ENCODE peak calls at places on chromosome X, in four cellular contexts. A is activated CD4-positive, alpha-beta T cell treated with anti-CD3 and anti-CD28 coated beads, Interleukin-2, amount 10 ng/mL, durations not matched to agents 7 days and 5 days; E is left lung; K is Calu3. F is an unnamed sample.

GRCh38 chrX:1140236-1140681 is 72.2 kb downstream of the CRLF2 start:
- DNase-seq in K (no peak), E (no peak), A (no peak), F (no peak)

GRCh38 chrX:79182616-79183015 is 38.1 kb downstream of the GPR174 start:
- DNase-seq in E (no peak), A (no peak), K (no peak), F (no peak)

GRCh38 chrX:139446832-139447231 is 83.7 kb upstream of the F9 start:
- DNase-seq in K (no peak), A (no peak), E (peak), F (no peak)

GRCh38 chrX:21802054-21802660 is 37.3 kb upstream of the MBTPS2 start:
- DNase-seq in E (no peak), K (no peak), A (no peak), F (no peak)

GRCh38 chrX:107445146-107445545 is 4.3 kb upstream of the FRMPD3 start:
- DNase-seq in A (no peak), K (no peak), E (no peak), F (no peak)

GRCh38 chrX:13128104-13128503 is 83.7 kb upstream of the FAM9C start:
- DNase-seq in K (no peak), E (no peak), A (no peak), F (no peak)

GRCh38 chrX:50447535-50447934 is 23.1 kb downstream of the DGKK start:
- DNase-seq in E (no peak), K (no peak), A (no peak), F (no peak)

GRCh38 chrX:40130207-40130606 is 32.4 kb upstream of the BCOR start:
- DNase-seq in A (no peak), E (no peak), K (peak), F (no peak)

GRCh38 chrX:109940411-109940810 is 62.5 kb upstream of the TMEM164 start:
- DNase-seq in E (no peak), A (no peak), K (no peak), F (no peak)

GRCh38 chrX:39614680-39614998 is 483.1 kb downstream of the BCOR start:
- DNase-seq in A (no peak), K (no peak), E (no peak), F (no peak)

GRCh38 chrX:26927419-26927818 is 535.7 kb downstream of the PPP4R3C start:
- DNase-seq in E (no peak), K (no peak), A (no peak), F (no peak)

GRCh38 chrX:149513713-149514427 is 8.8 kb upstream of the IDS start:
- DNase-seq in A (no peak), E (no peak), K (no peak), F (no peak)

GRCh38 chrX:129590596-129590995 is 50.5 kb downstream of the OCRL start:
- DNase-seq in K (no peak), E (no peak), A (no peak), F (no peak)

GRCh38 chrX:3360881-3361280 is 14.4 kb upstream of the MXRA5 start:
- DNase-seq in A (no peak), E (no peak), K (no peak), F (no peak)

F was measured in body of pancreas.